ENCODE peak calls at places on chromosomes 2 and 18, in ten cellular contexts. One of them, this sample, is unnamed.

GRCh38 chr2:179790235-179790895 is 71.0 kb downstream of the ZNF385B start:
- DNase-seq in Karpas-422: no peak
- DNase-seq in aorta: no peak
- DNase-seq in naive thymus-derived CD4-positive, alpha-beta T cell: no peak
- DNase-seq in upper lobe of right lung: no peak
- DNase-seq in K562: no peak
- DNase-seq in uterus: no peak
- DNase-seq in left ventricle myocardium inferior: no peak
- DNase-seq in OCI-LY7: no peak
- DNase-seq in transverse colon: no peak
- DNase-seq in this sample: no peak

GRCh38 chr2:5980351-5981054 is 288.3 kb downstream of the SOX11 start:
- DNase-seq in K562: no peak
- DNase-seq in uterus: no peak
- DNase-seq in Karpas-422: no peak
- DNase-seq in naive thymus-derived CD4-positive, alpha-beta T cell: no peak
- DNase-seq in transverse colon: no peak
- DNase-seq in OCI-LY7: no peak
- DNase-seq in aorta: no peak
- DNase-seq in upper lobe of right lung: no peak
- DNase-seq in left ventricle myocardium inferior: no peak
- DNase-seq in this sample: no peak

GRCh38 chr2:6538607-6539006 is 327.1 kb downstream of the CMPK2 start:
- DNase-seq in aorta: no peak
- DNase-seq in left ventricle myocardium inferior: no peak
- DNase-seq in OCI-LY7: no peak
- DNase-seq in transverse colon: no peak
- DNase-seq in Karpas-422: no peak
- DNase-seq in naive thymus-derived CD4-positive, alpha-beta T cell: no peak
- DNase-seq in upper lobe of right lung: no peak
- DNase-seq in uterus: no peak
- DNase-seq in K562: no peak
- DNase-seq in this sample: no peak

GRCh38 chr2:139911150-139911549 is 1131.0 kb upstream of the NXPH2 start:
- DNase-seq in aorta: no peak
- DNase-seq in naive thymus-derived CD4-positive, alpha-beta T cell: no peak
- DNase-seq in left ventricle myocardium inferior: no peak
- DNase-seq in upper lobe of right lung: no peak
- DNase-seq in transverse colon: no peak
- DNase-seq in K562: no peak
- DNase-seq in uterus: no peak
- DNase-seq in Karpas-422: no peak
- DNase-seq in OCI-LY7: no peak
- DNase-seq in this sample: no peak

GRCh38 chr2:131076707-131077106 is 16.6 kb downstream of the FAM168B start:
- DNase-seq in naive thymus-derived CD4-positive, alpha-beta T cell: no peak
- DNase-seq in K562: no peak
- DNase-seq in aorta: no peak
- DNase-seq in upper lobe of right lung: no peak
- DNase-seq in Karpas-422: no peak
- DNase-seq in OCI-LY7: no peak
- DNase-seq in transverse colon: no peak
- DNase-seq in left ventricle myocardium inferior: no peak
- DNase-seq in uterus: no peak
- DNase-seq in this sample: no peak

GRCh38 chr18:25604231-25604908 is 252.4 kb upstream of the ZNF521 start:
- DNase-seq in aorta: no peak
- DNase-seq in K562: no peak
- DNase-seq in uterus: no peak
- DNase-seq in transverse colon: no peak
- DNase-seq in Karpas-422: no peak
- DNase-seq in left ventricle myocardium inferior: no peak
- DNase-seq in OCI-LY7: no peak
- DNase-seq in naive thymus-derived CD4-positive, alpha-beta T cell: no peak
- DNase-seq in upper lobe of right lung: no peak
- DNase-seq in this sample: no peak

GRCh38 chr2:29010946-29011649 is 30.0 kb downstream of the TOGARAM2 start:
- DNase-seq in upper lobe of right lung: no peak
- DNase-seq in Karpas-422: no peak
- DNase-seq in uterus: no peak
- DNase-seq in OCI-LY7: peak; percentile 6
- DNase-seq in K562: no peak
- DNase-seq in aorta: no peak
- DNase-seq in transverse colon: peak; percentile 38
- DNase-seq in naive thymus-derived CD4-positive, alpha-beta T cell: no peak
- DNase-seq in left ventricle myocardium inferior: peak; percentile 49
- DNase-seq in this sample: no peak

GRCh38 chr2:160407393-160408204 is 86.0 kb downstream of the RBMS1 start:
- DNase-seq in OCI-LY7: peak; percentile 75
- DNase-seq in K562: peak; percentile 19
- DNase-seq in naive thymus-derived CD4-positive, alpha-beta T cell: peak; percentile 61
- DNase-seq in uterus: peak; percentile 68
- DNase-seq in upper lobe of right lung: peak; percentile 88
- DNase-seq in transverse colon: peak; percentile 46
- DNase-seq in Karpas-422: no peak
- DNase-seq in left ventricle myocardium inferior: peak; percentile 66
- DNase-seq in aorta: peak; percentile 87
- DNase-seq in this sample: no peak

GRCh38 chr2:48346124-48346536 is 183.8 kb upstream of the STON1 start:
- DNase-seq in aorta: no peak
- DNase-seq in upper lobe of right lung: no peak
- DNase-seq in transverse colon: peak; percentile 19
- DNase-seq in left ventricle myocardium inferior: peak; percentile 23
- DNase-seq in OCI-LY7: no peak
- DNase-seq in naive thymus-derived CD4-positive, alpha-beta T cell: no peak
- DNase-seq in K562: no peak
- DNase-seq in uterus: peak; percentile 48
- DNase-seq in Karpas-422: no peak
- DNase-seq in this sample: no peak

GRCh38 chr2:18684202-18685040 is 95.1 kb upstream of the NT5C1B start:
- DNase-seq in OCI-LY7: no peak
- DNase-seq in uterus: no peak
- DNase-seq in transverse colon: peak; percentile 13
- DNase-seq in Karpas-422: no peak
- DNase-seq in left ventricle myocardium inferior: no peak
- DNase-seq in naive thymus-derived CD4-positive, alpha-beta T cell: no peak
- DNase-seq in K562: no peak
- DNase-seq in aorta: no peak
- DNase-seq in upper lobe of right lung: no peak
- DNase-seq in this sample: no peak

GRCh38 chr2:127107622-127107999 is 657 bp upstream of the BIN1 start:
- DNase-seq in Karpas-422: no peak
- DNase-seq in transverse colon: peak; percentile 26
- DNase-seq in left ventricle myocardium inferior: no peak
- DNase-seq in naive thymus-derived CD4-positive, alpha-beta T cell: no peak
- DNase-seq in aorta: peak; percentile 50
- DNase-seq in uterus: no peak
- DNase-seq in K562: no peak
- DNase-seq in upper lobe of right lung: no peak
- DNase-seq in OCI-LY7: no peak
- DNase-seq in this sample: no peak

DNA sequence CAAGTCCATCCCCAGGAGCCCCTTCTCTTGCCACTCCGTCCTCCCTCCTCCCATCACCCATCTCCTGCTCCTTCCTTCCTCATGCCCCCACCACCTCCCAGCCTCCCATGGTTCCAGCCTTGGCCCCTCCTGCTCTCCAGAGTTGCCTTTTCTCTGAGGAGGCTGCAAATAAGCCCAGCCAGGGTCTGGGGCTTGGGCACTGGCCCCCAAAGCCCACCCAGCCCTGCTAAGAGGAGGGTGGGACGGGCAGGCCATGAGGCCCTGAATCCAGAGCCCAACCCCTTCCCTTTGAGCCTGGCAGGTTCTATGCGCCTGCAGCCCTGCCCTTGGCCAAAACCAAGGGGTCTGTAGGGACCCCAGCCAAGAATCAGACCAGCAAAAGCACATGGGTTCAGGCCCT is 71.6 kb downstream of the STPG4 start:
- DNase-seq in Karpas-422: no peak
- DNase-seq in transverse colon: no peak
- DNase-seq in uterus: no peak
- DNase-seq in K562: no peak
- DNase-seq in OCI-LY7: no peak
- DNase-seq in naive thymus-derived CD4-positive, alpha-beta T cell: no peak
- DNase-seq in left ventricle myocardium inferior: no peak
- DNase-seq in upper lobe of right lung: no peak
- DNase-seq in aorta: no peak
- DNase-seq in this sample: no peak
- H3K27ac ChIP-seq in Karpas-422: no peak overlapping the region
- H3K27ac ChIP-seq in transverse colon: no peak overlapping the region
- H3K27ac ChIP-seq in uterus: peak overlapping the region; percentile 35
- H3K27ac ChIP-seq in K562: no peak overlapping the region
- H3K27ac ChIP-seq in OCI-LY7: no peak overlapping the region
- H3K27ac ChIP-seq in naive thymus-derived CD4-positive, alpha-beta T cell: no peak overlapping the region
- H3K27ac ChIP-seq in left ventricle myocardium inferior: peak overlapping the region; percentile 73
- H3K27ac ChIP-seq in upper lobe of right lung: no peak overlapping the region
- H3K27ac ChIP-seq in aorta: no peak overlapping the region
- H3K27ac ChIP-seq in this sample: no peak overlapping the region

DNA sequence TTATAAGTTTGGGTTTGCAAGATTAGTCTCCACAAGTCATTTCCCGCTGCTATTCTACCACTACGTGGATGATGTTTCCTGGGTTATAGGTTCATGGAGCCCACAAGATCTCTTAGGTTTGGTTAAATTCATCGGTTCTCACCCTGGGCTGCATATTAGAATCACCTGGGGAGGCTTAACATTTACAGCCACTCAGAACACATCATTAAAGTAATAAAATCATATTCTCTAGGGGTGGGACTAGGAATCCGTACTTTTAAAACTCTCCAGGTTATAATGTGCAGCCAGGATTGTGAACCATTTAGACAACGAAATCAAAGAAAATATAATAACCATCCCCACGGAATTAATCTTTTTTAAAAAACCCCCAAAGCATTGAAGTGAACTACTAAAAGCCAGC is 167.7 kb downstream of the ACTR3 start:
- DNase-seq in upper lobe of right lung: no peak
- DNase-seq in left ventricle myocardium inferior: no peak
- DNase-seq in K562: no peak
- DNase-seq in transverse colon: no peak
- DNase-seq in naive thymus-derived CD4-positive, alpha-beta T cell: no peak
- DNase-seq in OCI-LY7: no peak
- DNase-seq in Karpas-422: no peak
- DNase-seq in uterus: no peak
- DNase-seq in aorta: no peak
- DNase-seq in this sample: no peak
- H3K4me3 ChIP-seq in upper lobe of right lung: no peak overlapping the region
- H3K4me3 ChIP-seq in left ventricle myocardium inferior: no peak overlapping the region
- H3K4me3 ChIP-seq in K562: no peak overlapping the region
- H3K4me3 ChIP-seq in transverse colon: no peak overlapping the region
- H3K4me3 ChIP-seq in naive thymus-derived CD4-positive, alpha-beta T cell: no peak overlapping the region
- H3K4me3 ChIP-seq in OCI-LY7: no peak overlapping the region
- H3K4me3 ChIP-seq in Karpas-422: no peak overlapping the region
- H3K4me3 ChIP-seq in uterus: no peak overlapping the region
- H3K4me3 ChIP-seq in aorta: no peak overlapping the region
- H3K4me3 ChIP-seq in this sample: no peak overlapping the region

GRCh38 chr2:237939251-237939650 is 27.6 kb upstream of the UBE2F start:
- DNase-seq in left ventricle myocardium inferior: no peak
- DNase-seq in Karpas-422: no peak
- DNase-seq in naive thymus-derived CD4-positive, alpha-beta T cell: no peak
- DNase-seq in upper lobe of right lung: no peak
- DNase-seq in transverse colon: no peak
- DNase-seq in K562: no peak
- DNase-seq in aorta: no peak
- DNase-seq in uterus: no peak
- DNase-seq in OCI-LY7: no peak
- DNase-seq in this sample: no peak

GRCh38 chr2:237942512-237942897 is 24.3 kb upstream of the UBE2F start:
- DNase-seq in OCI-LY7: no peak
- DNase-seq in transverse colon: no peak
- DNase-seq in uterus: no peak
- DNase-seq in upper lobe of right lung: no peak
- DNase-seq in Karpas-422: no peak
- DNase-seq in naive thymus-derived CD4-positive, alpha-beta T cell: no peak
- DNase-seq in left ventricle myocardium inferior: no peak
- DNase-seq in K562: no peak
- DNase-seq in aorta: no peak
- DNase-seq in this sample: no peak

GRCh38 chr2:237941239-237941638 is 25.6 kb upstream of the UBE2F start:
- DNase-seq in uterus: no peak
- DNase-seq in OCI-LY7: no peak
- DNase-seq in naive thymus-derived CD4-positive, alpha-beta T cell: no peak
- DNase-seq in aorta: no peak
- DNase-seq in transverse colon: no peak
- DNase-seq in K562: no peak
- DNase-seq in Karpas-422: no peak
- DNase-seq in upper lobe of right lung: no peak
- DNase-seq in left ventricle myocardium inferior: no peak
- DNase-seq in this sample: no peak

GRCh38 chr2:237943395-237944094 is 23.3 kb upstream of the UBE2F start:
- DNase-seq in uterus: no peak
- DNase-seq in aorta: no peak
- DNase-seq in Karpas-422: no peak
- DNase-seq in OCI-LY7: no peak
- DNase-seq in left ventricle myocardium inferior: no peak
- DNase-seq in transverse colon: no peak
- DNase-seq in upper lobe of right lung: no peak
- DNase-seq in K562: no peak
- DNase-seq in naive thymus-derived CD4-positive, alpha-beta T cell: no peak
- DNase-seq in this sample: no peak

DNA sequence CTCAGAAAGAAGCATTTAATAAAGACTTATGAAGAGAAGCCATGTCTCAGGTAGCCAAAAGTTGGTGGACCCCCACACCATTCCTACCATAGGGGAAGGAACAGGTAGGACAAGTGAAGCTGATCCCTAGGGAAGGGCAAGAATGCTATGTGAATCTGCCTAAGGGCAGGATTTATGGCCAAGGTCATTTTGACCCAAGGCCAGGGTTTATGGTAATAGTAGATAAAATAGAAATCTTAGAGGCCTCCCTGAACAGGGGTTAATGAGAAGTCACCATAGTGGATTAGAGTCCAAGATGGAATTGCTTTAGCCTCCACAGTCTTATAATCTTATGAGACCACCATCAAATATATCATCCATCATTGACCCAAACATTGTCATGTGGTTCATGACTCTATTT is 26.0 kb upstream of the UBE2F start:
- DNase-seq in K562: no peak
- DNase-seq in upper lobe of right lung: no peak
- DNase-seq in aorta: no peak
- DNase-seq in uterus: no peak
- DNase-seq in naive thymus-derived CD4-positive, alpha-beta T cell: no peak
- DNase-seq in transverse colon: no peak
- DNase-seq in Karpas-422: no peak
- DNase-seq in left ventricle myocardium inferior: no peak
- DNase-seq in OCI-LY7: no peak
- DNase-seq in this sample: no peak
- H3K27ac ChIP-seq in K562: peak overlapping the region; percentile 36
- H3K27ac ChIP-seq in upper lobe of right lung: no peak overlapping the region
- H3K27ac ChIP-seq in aorta: no peak overlapping the region
- H3K27ac ChIP-seq in uterus: no peak overlapping the region
- H3K27ac ChIP-seq in naive thymus-derived CD4-positive, alpha-beta T cell: no peak overlapping the region
- H3K27ac ChIP-seq in transverse colon: no peak overlapping the region
- H3K27ac ChIP-seq in Karpas-422: no peak overlapping the region
- H3K27ac ChIP-seq in left ventricle myocardium inferior: no peak overlapping the region
- H3K27ac ChIP-seq in OCI-LY7: no peak overlapping the region
- H3K27ac ChIP-seq in this sample: no peak overlapping the region

GRCh38 chr2:2392332-2392731 is 61.3 kb upstream of the MYT1L start:
- DNase-seq in uterus: no peak
- DNase-seq in Karpas-422: no peak
- DNase-seq in naive thymus-derived CD4-positive, alpha-beta T cell: no peak
- DNase-seq in aorta: no peak
- DNase-seq in upper lobe of right lung: no peak
- DNase-seq in K562: no peak
- DNase-seq in transverse colon: no peak
- DNase-seq in left ventricle myocardium inferior: no peak
- DNase-seq in OCI-LY7: no peak
- DNase-seq in this sample: no peak

GRCh38 chr2:2389215-2389614 is 58.1 kb upstream of the MYT1L start:
- DNase-seq in K562: no peak
- DNase-seq in uterus: no peak
- DNase-seq in OCI-LY7: no peak
- DNase-seq in left ventricle myocardium inferior: no peak
- DNase-seq in aorta: no peak
- DNase-seq in naive thymus-derived CD4-positive, alpha-beta T cell: no peak
- DNase-seq in transverse colon: no peak
- DNase-seq in upper lobe of right lung: no peak
- DNase-seq in Karpas-422: no peak
- DNase-seq in this sample: no peak
- H3K4me3 ChIP-seq in K562: no peak overlapping the region
- H3K4me3 ChIP-seq in uterus: no peak overlapping the region
- H3K4me3 ChIP-seq in OCI-LY7: no peak overlapping the region
- H3K4me3 ChIP-seq in left ventricle myocardium inferior: no peak overlapping the region
- H3K4me3 ChIP-seq in aorta: no peak overlapping the region
- H3K4me3 ChIP-seq in naive thymus-derived CD4-positive, alpha-beta T cell: no peak overlapping the region
- H3K4me3 ChIP-seq in transverse colon: no peak overlapping the region
- H3K4me3 ChIP-seq in upper lobe of right lung: no peak overlapping the region
- H3K4me3 ChIP-seq in Karpas-422: no peak overlapping the region
- H3K4me3 ChIP-seq in this sample: no peak overlapping the region